ENCODE peak calls at places on chromosomes 16 and 17, in nine cellular contexts. D is fibroblast of the aortic adventitia, X is nephron progenitor cell, F is stomach, T is lower leg skin, E is K562, R is AG09309, V is cardiac muscle cell, Z is foreskin fibroblast. G is an unnamed sample.

GRCh38 chr16:89554343-89554742 is 6.1 kb upstream of the RPL13 start:
- DNase-seq in D (no peak), X (no peak), F (no peak), T (no peak), E (no peak), R (no peak), V (no peak), Z (no peak), G (no peak)

GRCh38 chr16:12508054-12508453 is 295.6 kb downstream of the CPPED1 start:
- DNase-seq in D (no peak), X (no peak), F (no peak), T (no peak), E (no peak), R (no peak), V (no peak), Z (no peak), G (no peak)

GRCh38 chr16:83900611-83901010 is 1.7 kb downstream of the MLYCD start:
- DNase-seq in D (no peak), X (no peak), F (no peak), T (no peak), E (no peak), R (no peak), V (no peak), Z (no peak), G (no peak)

GRCh38 chr17:47941998-47942490 is 673 bp downstream of the PNPO start:
- DNase-seq in D (no peak), X (no peak), F (no peak), T (no peak), E (no peak), R (no peak), V (no peak), Z (no peak), G (no peak)

GRCh38 chr17:16085066-16085699 is 85.6 kb downstream of the TTC19 start:
- DNase-seq in D (peak), X (no peak), F (no peak), T (no peak), E (no peak), R (peak), V (no peak), Z (peak), G (no peak)

GRCh38 chr17:42107597-42108576 is 4.6 kb downstream of the DHX58 start:
- DNase-seq in D (no peak), X (peak), F (peak), T (peak), E (peak), R (no peak), V (peak), Z (no peak), G (peak)

GRCh38 chr17:61454095-61454931 is 2.1 kb downstream of the TBX4 start:
- DNase-seq in D (no peak), X (peak), F (no peak), T (no peak), E (no peak), R (no peak), V (peak), Z (no peak), G (no peak)

GRCh38 chr17:83083368-83084201 is 4.2 kb downstream of the METRNL start:
- DNase-seq in D (peak), X (no peak), F (no peak), T (peak), E (no peak), R (peak), V (no peak), Z (peak), G (peak)

GRCh38 chr16:79006762-79007161 is 593.8 kb downstream of the MAF start:
- DNase-seq in D (no peak), X (no peak), F (no peak), T (no peak), E (no peak), R (no peak), V (no peak), Z (no peak), G (no peak)

GRCh38 chr17:79621151-79621940 is 10.5 kb upstream of the RBFOX3 start:
- DNase-seq in D (no peak), X (no peak), F (no peak), T (no peak), E (no peak), R (no peak), V (no peak), Z (no peak), G (no peak)

GRCh38 chr16:78770353-78771091 is 671.1 kb downstream of the WWOX start:
- DNase-seq in D (no peak), X (peak), F (peak), T (peak), E (peak), R (no peak), V (peak), Z (no peak), G (peak)

GRCh38 chr17:50904522-50905459 is 38.6 kb upstream of the TOB1 start:
- DNase-seq in D (peak), X (no peak), F (peak), T (peak), E (no peak), R (no peak), V (no peak), Z (no peak), G (peak)

GRCh38 chr17:29167393-29168078 is 12.7 kb downstream of the MYO18A start:
- DNase-seq in D (no peak), X (no peak), F (no peak), T (no peak), E (no peak), R (no peak), V (no peak), Z (no peak), G (no peak)

GRCh38 chr17:55887531-55887930 is 136.7 kb downstream of the PCTP start:
- DNase-seq in D (no peak), X (no peak), F (no peak), T (no peak), E (no peak), R (no peak), V (no peak), Z (no peak), G (no peak)

GRCh38 chr17:81966343-81967243 is 5.6 kb upstream of the NOTUM start:
- DNase-seq in D (no peak), X (peak), F (peak), T (no peak), E (no peak), R (no peak), V (peak), Z (peak), G (peak)

GRCh38 chr17:77959926-77960521 is 1.5 kb downstream of the TNRC6C start:
- DNase-seq in D (peak), X (no peak), F (no peak), T (no peak), E (peak), R (no peak), V (peak), Z (no peak), G (no peak)

GRCh38 chr17:31559647-31560501 is 168.4 kb downstream of the RAB11FIP4 start:
- DNase-seq in D (no peak), X (peak), F (no peak), T (no peak), E (no peak), R (no peak), V (no peak), Z (no peak), G (no peak)

GRCh38 chr17:46026045-46026814 is 27.2 kb downstream of the STH start:
- DNase-seq in D (no peak), X (no peak), F (no peak), T (peak), E (no peak), R (no peak), V (no peak), Z (no peak), G (no peak)

GRCh38 chr17:19017804-19018599 is 13.4 kb upstream of the FAM83G start:
- DNase-seq in D (no peak), X (no peak), F (no peak), T (no peak), E (no peak), R (no peak), V (no peak), Z (no peak), G (no peak)

GRCh38 chr17:38584350-38584925 is 21.3 kb downstream of the SRCIN1 start:
- DNase-seq in D (peak), X (peak), F (peak), T (peak), E (peak), R (no peak), V (peak), Z (peak), G (peak)
- TF ChIP-seq CTCF in D (peak), X (peak), F (peak), T (no peak), E (peak), R (peak), V (peak), Z (peak), G (peak)

DNA sequence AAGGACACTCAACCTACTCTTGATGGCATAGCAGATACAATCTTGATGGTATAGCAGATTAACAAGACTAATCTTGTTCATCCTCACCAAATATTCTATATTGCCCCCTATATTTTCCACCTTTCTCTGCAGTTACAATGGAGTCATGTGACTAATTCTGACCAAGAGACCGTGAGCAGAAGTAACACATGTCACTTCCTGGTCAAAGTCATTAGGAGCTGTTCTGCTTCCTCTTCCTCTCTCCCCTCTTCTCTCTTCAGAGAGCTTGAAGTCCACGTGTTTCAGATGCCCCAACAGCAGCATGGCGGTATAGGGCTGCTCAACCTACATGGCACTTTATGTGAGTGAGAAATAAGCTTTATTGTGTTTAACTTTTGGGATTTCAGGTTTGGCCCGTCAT is 55.3 kb upstream of the ERCC4 start:
- DNase-seq in D (no peak), X (no peak), F (no peak), T (no peak), E (no peak), R (no peak), V (no peak), Z (no peak), G (no peak)
- TF ChIP-seq CTCF in D (no peak), X (no peak), F (no peak), T (no peak), E (no peak), R (no peak), V (no peak), Z (no peak), G (no peak)

GRCh38 chr17:67137860-67138259 is 93.5 kb downstream of the CACNG1 start:
- DNase-seq in D (no peak), X (no peak), F (no peak), T (no peak), E (no peak), R (no peak), V (no peak), Z (no peak), G (no peak)

GRCh38 chr17:67138392-67138791 is 94.0 kb downstream of the CACNG1 start:
- DNase-seq in D (no peak), X (no peak), F (no peak), T (no peak), E (no peak), R (no peak), V (no peak), Z (no peak), G (no peak)

GRCh38 chr17:67139289-67139688 is 94.9 kb downstream of the CACNG1 start:
- DNase-seq in D (no peak), X (no peak), F (no peak), T (no peak), E (no peak), R (no peak), V (no peak), Z (no peak), G (no peak)

GRCh38 chr17:67137026-67137370 is 92.6 kb downstream of the CACNG1 start:
- DNase-seq in D (no peak), X (no peak), F (no peak), T (no peak), E (no peak), R (no peak), V (no peak), Z (no peak), G (no peak)

GRCh38 chr17:67139784-67140665 is 95.7 kb downstream of the CACNG1 start:
- DNase-seq in D (peak), X (no peak), F (no peak), T (no peak), E (peak), R (no peak), V (peak), Z (no peak), G (peak)
- TF ChIP-seq CTCF in D (no peak), X (no peak), F (no peak), T (no peak), E (peak), R (no peak), V (peak), Z (no peak), G (peak)

DNA sequence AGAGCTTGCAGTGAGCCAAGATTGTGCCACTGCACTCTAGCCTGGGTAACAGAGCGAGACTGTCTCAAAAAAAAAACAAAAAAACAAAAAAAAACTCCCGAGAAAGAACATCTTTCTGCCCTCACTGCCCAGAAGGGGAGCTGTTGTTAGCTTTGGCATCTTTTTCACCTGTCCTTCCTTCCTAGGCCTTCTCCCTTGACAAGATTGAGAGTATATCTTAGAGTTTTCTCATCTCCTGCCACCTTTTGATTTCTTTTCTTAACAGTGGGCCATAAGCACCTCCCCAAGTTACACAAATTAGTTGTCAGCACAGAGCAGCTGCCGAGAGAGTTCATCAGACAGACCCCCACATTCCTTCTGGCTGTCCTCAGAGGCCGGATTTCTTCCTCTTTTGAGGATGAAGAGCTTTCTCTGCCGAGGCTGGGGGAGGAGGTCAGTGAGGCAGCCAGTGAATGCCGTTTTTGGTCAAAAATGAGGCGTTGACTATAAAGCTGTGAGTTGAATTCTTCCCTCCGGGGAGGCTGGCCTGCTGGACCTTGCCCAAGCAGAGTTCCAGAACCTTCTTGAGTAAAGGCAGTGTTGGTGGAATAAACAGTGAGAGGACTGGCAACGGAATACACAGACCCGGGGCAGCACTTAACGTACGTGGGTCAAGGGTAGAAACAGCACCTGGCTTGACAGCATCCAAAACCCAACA is 127.0 kb downstream of the ABCC6 start:
- DNase-seq in D (peak), X (no peak), F (no peak), T (no peak), E (no peak), R (peak), V (no peak), Z (peak), G (no peak)
- TF ChIP-seq CTCF in D (peak), X (peak), F (no peak), T (no peak), E (peak), R (peak), V (peak), Z (peak), G (no peak)

GRCh38 chr17:39938140-39938869 is 10.8 kb downstream of the LRRC3C start:
- DNase-seq in D (no peak), X (no peak), F (no peak), T (no peak), E (no peak), R (no peak), V (no peak), Z (no peak), G (no peak)
- TF ChIP-seq CTCF in D (no peak), X (no peak), F (no peak), T (no peak), E (peak), R (no peak), V (no peak), Z (no peak), G (no peak)

GRCh38 chr16:15777533-15778203 is 79.2 kb downstream of the MYH11 start:
- DNase-seq in D (peak), X (peak), F (no peak), T (no peak), E (peak), R (no peak), V (peak), Z (peak), G (peak)
- TF ChIP-seq CTCF in D (peak), X (no peak), F (no peak), T (no peak), E (peak), R (peak), V (peak), Z (peak), G (peak)

GRCh38 chr16:4415538-4416199 is 727 bp downstream of the CORO7 start:
- DNase-seq in D (no peak), X (peak), F (peak), T (no peak), E (peak), R (no peak), V (peak), Z (no peak), G (no peak)
- TF ChIP-seq CTCF in D (peak), X (no peak), F (no peak), T (no peak), E (no peak), R (no peak), V (no peak), Z (no peak), G (no peak)

DNA sequence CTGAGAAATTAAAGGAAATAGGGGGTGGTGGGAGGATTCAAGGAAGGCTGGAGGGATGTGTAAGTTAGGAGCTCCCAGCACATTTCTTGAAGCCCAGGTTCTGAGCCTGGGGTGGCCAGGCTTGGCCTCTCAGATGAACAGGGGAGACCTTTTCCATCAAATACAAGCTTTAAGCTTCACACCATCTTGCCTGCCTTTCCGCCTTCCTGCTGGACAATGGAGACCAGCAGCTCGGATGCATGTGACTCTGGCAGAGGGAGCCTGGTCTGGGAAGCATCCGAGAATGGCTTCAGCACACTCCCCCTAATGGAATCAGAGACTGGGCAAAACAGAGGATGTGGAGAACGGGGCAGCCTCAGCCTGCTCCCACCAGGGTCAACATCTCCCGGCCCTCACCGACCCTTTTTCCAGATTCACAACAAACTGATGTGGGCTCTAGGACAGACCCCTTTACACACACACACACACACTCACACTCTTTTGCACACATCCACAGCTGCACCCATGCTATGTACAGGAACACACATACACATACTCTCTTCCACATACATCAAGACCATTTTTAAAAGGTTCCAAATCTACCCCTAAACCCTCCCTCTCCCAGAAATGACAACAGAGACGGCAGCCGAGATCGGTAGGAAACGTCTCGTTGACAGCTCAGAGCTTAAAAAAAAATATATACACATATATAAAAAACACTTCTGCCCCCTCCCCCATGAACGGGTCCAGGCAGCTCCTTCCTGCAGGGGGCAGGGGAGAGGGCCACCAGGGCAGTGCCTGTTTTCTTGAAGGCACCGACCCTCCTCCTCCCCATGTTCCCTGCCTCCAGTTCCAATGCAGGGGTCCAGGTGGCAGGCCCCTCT is 6.5 kb upstream of the ATXN7L3 start:
- DNase-seq in D (no peak), X (no peak), F (no peak), T (no peak), E (no peak), R (no peak), V (no peak), Z (no peak), G (no peak)
- TF ChIP-seq CTCF in D (peak), X (no peak), F (no peak), T (no peak), E (peak), R (peak), V (no peak), Z (no peak), G (peak)

DNA sequence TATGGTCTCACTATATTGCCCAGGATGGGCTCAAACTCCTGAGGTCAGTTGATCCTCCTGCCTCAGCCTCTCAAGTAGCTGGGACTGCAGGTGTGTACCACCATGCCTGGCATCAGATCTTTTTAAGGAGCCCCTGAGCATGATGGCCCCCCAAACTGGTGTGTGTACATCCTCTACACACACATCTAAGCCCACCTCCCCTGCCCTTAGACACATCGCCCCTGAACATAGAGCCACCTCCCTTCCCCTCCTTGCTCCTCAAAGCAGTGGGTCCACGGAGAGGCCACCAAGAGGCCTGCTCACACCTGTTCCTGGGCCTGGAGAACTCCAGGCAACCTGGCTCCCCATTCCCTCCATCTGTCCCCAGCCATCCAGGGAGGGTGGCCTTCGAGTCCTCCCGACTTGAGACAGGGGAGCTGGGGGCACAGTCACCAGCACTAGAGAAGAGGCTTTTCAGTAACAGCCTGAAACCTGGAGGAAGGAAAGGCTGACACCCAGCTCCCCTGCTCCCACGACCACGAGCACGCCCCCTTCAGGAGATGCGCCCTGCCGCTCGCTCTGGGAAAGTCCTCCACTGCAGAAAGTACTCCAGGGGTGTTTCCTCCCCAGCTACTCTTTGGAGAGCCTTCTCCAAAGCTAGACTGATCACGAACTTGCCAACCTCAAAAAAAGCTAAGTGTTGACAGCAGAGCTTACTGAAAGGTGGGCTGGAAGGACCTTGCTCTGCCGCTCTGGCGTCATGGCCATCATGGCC is 12.6 kb upstream of the PRR29 start:
- DNase-seq in D (no peak), X (no peak), F (no peak), T (no peak), E (peak), R (no peak), V (no peak), Z (no peak), G (no peak)
- TF ChIP-seq CTCF in D (no peak), X (no peak), F (no peak), T (no peak), E (peak), R (no peak), V (no peak), Z (no peak), G (peak)